ENCODE peak calls at places on chromosomes 2 and 18, in seven cellular contexts. One of them, this sample, is unnamed.

GRCh38 chr2:36355157-36355889 is at the start of gene CRIM1:
- DNase-seq in neural crest cell: peak; percentile 64
- DNase-seq in CD4-positive, alpha-beta T cell: peak; percentile 44
- DNase-seq in NB4: peak; percentile 65
- DNase-seq in fibroblast of the aortic adventitia: peak; percentile 90
- DNase-seq in HCT116: peak; percentile 68
- DNase-seq in IMR-90: peak; percentile 91
- DNase-seq in this sample: peak; percentile 91

GRCh38 chr2:10281891-10282290 is 20.8 kb upstream of the HPCAL1 start:
- DNase-seq in neural crest cell: no peak
- DNase-seq in CD4-positive, alpha-beta T cell: no peak
- DNase-seq in NB4: no peak
- DNase-seq in fibroblast of the aortic adventitia: no peak
- DNase-seq in HCT116: no peak
- DNase-seq in IMR-90: no peak
- DNase-seq in this sample: no peak

GRCh38 chr2:132667716-132668115 is 2.3 kb downstream of the LYPD1 start:
- DNase-seq in neural crest cell: no peak
- DNase-seq in CD4-positive, alpha-beta T cell: no peak
- DNase-seq in NB4: no peak
- DNase-seq in fibroblast of the aortic adventitia: peak; percentile 70
- DNase-seq in HCT116: no peak
- DNase-seq in IMR-90: peak; percentile 44
- DNase-seq in this sample: no peak

GRCh38 chr2:189698020-189698887 is 23.8 kb downstream of the ANKAR start:
- DNase-seq in neural crest cell: no peak
- DNase-seq in CD4-positive, alpha-beta T cell: no peak
- DNase-seq in NB4: peak; percentile 53
- DNase-seq in fibroblast of the aortic adventitia: peak; percentile 75
- DNase-seq in HCT116: peak; percentile 41
- DNase-seq in IMR-90: peak; percentile 48
- DNase-seq in this sample: peak; percentile 41

GRCh38 chr2:233990261-233990798 is 60.2 kb upstream of the SPP2 start:
- DNase-seq in neural crest cell: no peak
- DNase-seq in CD4-positive, alpha-beta T cell: peak; percentile 34
- DNase-seq in NB4: no peak
- DNase-seq in fibroblast of the aortic adventitia: no peak
- DNase-seq in HCT116: no peak
- DNase-seq in IMR-90: no peak
- DNase-seq in this sample: no peak

GRCh38 chr2:127106998-127107621 is at the start of gene BIN1:
- DNase-seq in neural crest cell: peak; percentile 80
- DNase-seq in CD4-positive, alpha-beta T cell: peak; percentile 64
- DNase-seq in NB4: peak; percentile 90
- DNase-seq in fibroblast of the aortic adventitia: peak; percentile 84
- DNase-seq in HCT116: peak; percentile 65
- DNase-seq in IMR-90: peak; percentile 82
- DNase-seq in this sample: peak; percentile 92

GRCh38 chr2:208265371-208265806 is 666 bp upstream of the PIKFYVE start:
- DNase-seq in neural crest cell: no peak
- DNase-seq in CD4-positive, alpha-beta T cell: peak; percentile 50
- DNase-seq in NB4: peak; percentile 77
- DNase-seq in fibroblast of the aortic adventitia: peak; percentile 63
- DNase-seq in HCT116: no peak
- DNase-seq in IMR-90: peak; percentile 53
- DNase-seq in this sample: peak; percentile 38

GRCh38 chr2:104733544-104733943 is 120.4 kb upstream of the POU3F3 start:
- DNase-seq in neural crest cell: no peak
- DNase-seq in CD4-positive, alpha-beta T cell: no peak
- DNase-seq in NB4: peak; percentile 42
- DNase-seq in fibroblast of the aortic adventitia: no peak
- DNase-seq in HCT116: peak; percentile 36
- DNase-seq in IMR-90: no peak
- DNase-seq in this sample: no peak

GRCh38 chr2:27241761-27242613 is 20.9 kb downstream of the SLC30A3 start:
- DNase-seq in neural crest cell: no peak
- DNase-seq in CD4-positive, alpha-beta T cell: no peak
- DNase-seq in NB4: no peak
- DNase-seq in fibroblast of the aortic adventitia: no peak
- DNase-seq in HCT116: no peak
- DNase-seq in IMR-90: no peak
- DNase-seq in this sample: no peak

GRCh38 chr2:206698811-206699210 is 19.4 kb downstream of the DYTN start:
- DNase-seq in neural crest cell: no peak
- DNase-seq in CD4-positive, alpha-beta T cell: no peak
- DNase-seq in NB4: no peak
- DNase-seq in fibroblast of the aortic adventitia: no peak
- DNase-seq in HCT116: no peak
- DNase-seq in IMR-90: no peak
- DNase-seq in this sample: no peak

GRCh38 chr2:239150125-239151011 is 250.5 kb downstream of the HDAC4 start:
- DNase-seq in neural crest cell: no peak
- DNase-seq in CD4-positive, alpha-beta T cell: peak; percentile 6
- DNase-seq in NB4: no peak
- DNase-seq in fibroblast of the aortic adventitia: no peak
- DNase-seq in HCT116: no peak
- DNase-seq in IMR-90: no peak
- DNase-seq in this sample: peak; percentile 47

GRCh38 chr2:18047896-18048657 is 169.6 kb downstream of the KCNS3 start:
- DNase-seq in neural crest cell: no peak
- DNase-seq in CD4-positive, alpha-beta T cell: no peak
- DNase-seq in NB4: no peak
- DNase-seq in fibroblast of the aortic adventitia: peak; percentile 65
- DNase-seq in HCT116: peak; percentile 16
- DNase-seq in IMR-90: peak; percentile 44
- DNase-seq in this sample: no peak

GRCh38 chr2:55419236-55419513 is 481 bp downstream of the CCDC88A start:
- DNase-seq in neural crest cell: no peak
- DNase-seq in CD4-positive, alpha-beta T cell: no peak
- DNase-seq in NB4: no peak
- DNase-seq in fibroblast of the aortic adventitia: peak; percentile 37
- DNase-seq in HCT116: no peak
- DNase-seq in IMR-90: peak; percentile 18
- DNase-seq in this sample: peak; percentile 40

GRCh38 chr2:233912799-233913423 is 4.3 kb upstream of the TRPM8 start:
- DNase-seq in neural crest cell: peak; percentile 60
- DNase-seq in CD4-positive, alpha-beta T cell: no peak
- DNase-seq in NB4: peak; percentile 49
- DNase-seq in fibroblast of the aortic adventitia: peak; percentile 37
- DNase-seq in HCT116: no peak
- DNase-seq in IMR-90: peak; percentile 37
- DNase-seq in this sample: no peak

GRCh38 chr2:62558743-62559142 is 52.7 kb upstream of the TMEM17 start:
- DNase-seq in neural crest cell: no peak
- DNase-seq in CD4-positive, alpha-beta T cell: no peak
- DNase-seq in NB4: no peak
- DNase-seq in fibroblast of the aortic adventitia: no peak
- DNase-seq in HCT116: no peak
- DNase-seq in IMR-90: no peak
- DNase-seq in this sample: no peak

GRCh38 chr2:241355983-241356870 is at the start of gene FARP2:
- DNase-seq in neural crest cell: peak; percentile 96
- DNase-seq in CD4-positive, alpha-beta T cell: peak; percentile 97
- DNase-seq in NB4: peak; percentile 99
- DNase-seq in fibroblast of the aortic adventitia: peak; percentile 99
- DNase-seq in HCT116: peak; percentile 94
- DNase-seq in IMR-90: peak; percentile 98
- DNase-seq in this sample: peak; percentile 100

GRCh38 chr2:52512760-52513159 is 1254.8 kb upstream of the CHAC2 start:
- DNase-seq in neural crest cell: no peak
- DNase-seq in CD4-positive, alpha-beta T cell: no peak
- DNase-seq in NB4: no peak
- DNase-seq in fibroblast of the aortic adventitia: no peak
- DNase-seq in HCT116: no peak
- DNase-seq in IMR-90: no peak
- DNase-seq in this sample: no peak

GRCh38 chr18:29164993-29165599 is 988.2 kb upstream of the CDH2 start:
- DNase-seq in neural crest cell: no peak
- DNase-seq in CD4-positive, alpha-beta T cell: no peak
- DNase-seq in NB4: no peak
- DNase-seq in fibroblast of the aortic adventitia: peak; percentile 92
- DNase-seq in HCT116: peak; percentile 38
- DNase-seq in IMR-90: peak; percentile 90
- DNase-seq in this sample: no peak

GRCh38 chr2:178845565-178846457 is 38.6 kb upstream of the TTN start:
- DNase-seq in neural crest cell: no peak
- DNase-seq in CD4-positive, alpha-beta T cell: no peak
- DNase-seq in NB4: no peak
- DNase-seq in fibroblast of the aortic adventitia: peak; percentile 97
- DNase-seq in HCT116: no peak
- DNase-seq in IMR-90: peak; percentile 58
- DNase-seq in this sample: no peak

GRCh38 chr2:178844269-178844668 is 37.0 kb upstream of the TTN start:
- DNase-seq in neural crest cell: no peak
- DNase-seq in CD4-positive, alpha-beta T cell: no peak
- DNase-seq in NB4: no peak
- DNase-seq in fibroblast of the aortic adventitia: peak; percentile 43
- DNase-seq in HCT116: no peak
- DNase-seq in IMR-90: no peak
- DNase-seq in this sample: no peak

GRCh38 chr2:178846458-178846802 is 39.2 kb upstream of the TTN start:
- DNase-seq in neural crest cell: no peak
- DNase-seq in CD4-positive, alpha-beta T cell: no peak
- DNase-seq in NB4: no peak
- DNase-seq in fibroblast of the aortic adventitia: no peak
- DNase-seq in HCT116: no peak
- DNase-seq in IMR-90: no peak
- DNase-seq in this sample: no peak

GRCh38 chr2:178844690-178845089 is 37.5 kb upstream of the TTN start:
- DNase-seq in neural crest cell: no peak
- DNase-seq in CD4-positive, alpha-beta T cell: no peak
- DNase-seq in NB4: no peak
- DNase-seq in fibroblast of the aortic adventitia: no peak
- DNase-seq in HCT116: no peak
- DNase-seq in IMR-90: no peak
- DNase-seq in this sample: no peak

GRCh38 chr2:178848335-178848734 is 41.1 kb upstream of the TTN start:
- DNase-seq in neural crest cell: no peak
- DNase-seq in CD4-positive, alpha-beta T cell: no peak
- DNase-seq in NB4: no peak
- DNase-seq in fibroblast of the aortic adventitia: no peak
- DNase-seq in HCT116: no peak
- DNase-seq in IMR-90: no peak
- DNase-seq in this sample: no peak
- TF ChIP-seq CTCF in neural crest cell: no peak
- TF ChIP-seq CTCF in CD4-positive, alpha-beta T cell: no peak
- TF ChIP-seq CTCF in NB4: no peak
- TF ChIP-seq CTCF in fibroblast of the aortic adventitia: no peak
- TF ChIP-seq CTCF in HCT116: no peak
- TF ChIP-seq CTCF in IMR-90: no peak
- TF ChIP-seq CTCF in this sample: no peak

GRCh38 chr18:23095463-23095862 is 39.8 kb upstream of the CABLES1 start:
- DNase-seq in neural crest cell: no peak
- DNase-seq in CD4-positive, alpha-beta T cell: no peak
- DNase-seq in NB4: no peak
- DNase-seq in fibroblast of the aortic adventitia: no peak
- DNase-seq in HCT116: no peak
- DNase-seq in IMR-90: no peak
- DNase-seq in this sample: no peak
- TF ChIP-seq CTCF in neural crest cell: no peak
- TF ChIP-seq CTCF in CD4-positive, alpha-beta T cell: no peak
- TF ChIP-seq CTCF in NB4: no peak
- TF ChIP-seq CTCF in fibroblast of the aortic adventitia: no peak
- TF ChIP-seq CTCF in HCT116: peak; percentile 42
- TF ChIP-seq CTCF in IMR-90: no peak
- TF ChIP-seq CTCF in this sample: no peak

GRCh38 chr2:211498551-211499205 is 942.3 kb downstream of the CPS1 start:
- DNase-seq in neural crest cell: no peak
- DNase-seq in CD4-positive, alpha-beta T cell: no peak
- DNase-seq in NB4: no peak
- DNase-seq in fibroblast of the aortic adventitia: no peak
- DNase-seq in HCT116: no peak
- DNase-seq in IMR-90: no peak
- DNase-seq in this sample: no peak

GRCh38 chr2:211503198-211503597 is 946.8 kb downstream of the CPS1 start:
- DNase-seq in neural crest cell: no peak
- DNase-seq in CD4-positive, alpha-beta T cell: no peak
- DNase-seq in NB4: no peak
- DNase-seq in fibroblast of the aortic adventitia: no peak
- DNase-seq in HCT116: no peak
- DNase-seq in IMR-90: no peak
- DNase-seq in this sample: no peak

DNA sequence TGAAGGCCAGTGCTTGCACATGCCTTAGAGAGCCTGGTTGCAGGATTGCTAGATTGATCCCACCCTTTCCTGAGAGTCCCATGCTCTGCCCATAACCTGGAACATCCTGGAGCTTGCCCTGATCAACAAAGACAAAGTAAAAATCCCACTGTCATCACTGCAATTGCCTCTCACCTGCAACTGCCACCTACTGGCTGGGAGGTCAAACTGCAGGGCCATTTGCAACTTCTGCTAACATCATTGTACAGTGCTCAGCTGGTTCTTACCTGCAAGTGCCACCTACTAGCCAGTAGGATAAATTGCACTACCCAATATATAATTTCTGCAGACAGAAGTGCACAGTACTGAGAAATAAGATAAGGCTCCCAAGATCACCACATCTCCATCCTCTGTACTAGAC is 947.5 kb downstream of the CPS1 start:
- DNase-seq in neural crest cell: no peak
- DNase-seq in CD4-positive, alpha-beta T cell: no peak
- DNase-seq in NB4: peak; percentile 14
- DNase-seq in fibroblast of the aortic adventitia: no peak
- DNase-seq in HCT116: no peak
- DNase-seq in IMR-90: no peak
- DNase-seq in this sample: no peak
- TF ChIP-seq CTCF in neural crest cell: peak; percentile 33
- TF ChIP-seq CTCF in CD4-positive, alpha-beta T cell: no peak
- TF ChIP-seq CTCF in NB4: peak; percentile 65
- TF ChIP-seq CTCF in fibroblast of the aortic adventitia: no peak
- TF ChIP-seq CTCF in HCT116: peak; percentile 64
- TF ChIP-seq CTCF in IMR-90: no peak
- TF ChIP-seq CTCF in this sample: no peak

DNA sequence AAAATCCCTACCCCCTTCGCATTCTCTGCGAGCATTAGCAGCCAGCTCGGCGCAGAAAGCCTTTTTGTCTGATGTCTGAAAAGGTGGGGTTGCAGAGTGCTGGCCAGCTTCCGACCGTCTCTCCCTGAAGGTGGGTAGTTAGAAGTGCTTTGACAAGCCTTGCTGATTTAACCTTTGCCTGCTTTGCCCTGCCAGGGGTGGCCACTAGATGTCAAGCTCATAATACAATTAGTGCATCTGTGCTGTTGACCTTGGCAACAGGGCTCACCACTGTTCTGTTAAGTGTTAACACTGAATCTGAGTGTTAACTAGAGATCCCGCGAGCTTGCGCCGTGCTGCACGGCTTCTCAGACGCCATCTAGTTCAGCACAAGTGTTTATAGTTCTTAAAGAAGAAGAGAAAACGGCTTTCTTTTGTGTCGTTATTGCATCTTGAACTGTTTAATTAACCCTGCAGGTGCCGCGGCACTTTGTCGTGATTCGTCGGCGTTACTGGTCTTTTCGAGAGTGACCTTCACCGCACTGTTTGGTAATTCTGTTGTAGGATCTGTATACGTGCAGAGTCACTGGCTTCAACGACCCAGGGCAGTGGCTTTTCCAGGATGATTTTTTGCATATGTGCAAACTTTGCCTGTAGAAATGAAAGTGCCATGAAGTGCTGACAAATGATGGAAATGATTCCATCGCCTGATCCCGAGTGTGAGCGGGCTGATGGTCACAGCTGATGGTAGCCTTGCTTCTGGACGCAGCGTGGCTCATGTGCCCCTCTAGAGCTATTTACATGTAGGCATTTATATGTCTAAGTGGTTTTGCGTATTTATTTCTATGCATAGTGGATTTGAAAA is 5.5 kb downstream of the SALL3 start:
- DNase-seq in neural crest cell: peak; percentile 28
- DNase-seq in CD4-positive, alpha-beta T cell: no peak
- DNase-seq in NB4: peak; percentile 51
- DNase-seq in fibroblast of the aortic adventitia: peak; percentile 3
- DNase-seq in HCT116: no peak
- DNase-seq in IMR-90: no peak
- DNase-seq in this sample: peak; percentile 33
- TF ChIP-seq CTCF in neural crest cell: peak; percentile 49
- TF ChIP-seq CTCF in CD4-positive, alpha-beta T cell: no peak
- TF ChIP-seq CTCF in NB4: peak; percentile 23
- TF ChIP-seq CTCF in fibroblast of the aortic adventitia: peak; percentile 11
- TF ChIP-seq CTCF in HCT116: peak; percentile 39
- TF ChIP-seq CTCF in IMR-90: peak; percentile 5
- TF ChIP-seq CTCF in this sample: peak; percentile 44